ENCODE peak calls at places on chromosomes 3 and 15, in seven cellular contexts. One of them, this sample, is unnamed.

GRCh38 chr3:33317963-33318708 is 40.9 kb downstream of the FBXL2 start:
- DNase-seq in epithelial cell of esophagus: no peak
- DNase-seq in AG09309: no peak
- DNase-seq in astrocyte of the cerebellum: no peak
- DNase-seq in GM23338: no peak
- DNase-seq in uterus: no peak
- DNase-seq in neural crest cell: no peak
- DNase-seq in this sample: no peak

GRCh38 chr3:42052132-42052866 is 38.9 kb upstream of the TRAK1 start:
- DNase-seq in GM23338: no peak
- DNase-seq in epithelial cell of esophagus: peak
- DNase-seq in uterus: no peak
- DNase-seq in neural crest cell: no peak
- DNase-seq in AG09309: no peak
- DNase-seq in astrocyte of the cerebellum: no peak
- DNase-seq in this sample: no peak

GRCh38 chr3:60146121-60146520 is 1096.3 kb upstream of the CFAP20DC start:
- DNase-seq in astrocyte of the cerebellum: no peak
- DNase-seq in epithelial cell of esophagus: no peak
- DNase-seq in AG09309: no peak
- DNase-seq in neural crest cell: no peak
- DNase-seq in GM23338: no peak
- DNase-seq in uterus: no peak
- DNase-seq in this sample: no peak

GRCh38 chr3:37223084-37223975 is 48.9 kb upstream of the LRRFIP2 start:
- DNase-seq in uterus: no peak
- DNase-seq in astrocyte of the cerebellum: no peak
- DNase-seq in neural crest cell: no peak
- DNase-seq in GM23338: no peak
- DNase-seq in epithelial cell of esophagus: no peak
- DNase-seq in AG09309: no peak
- DNase-seq in this sample: no peak

GRCh38 chr15:97992831-97993230 is 32.3 kb downstream of the ARRDC4 start:
- DNase-seq in neural crest cell: no peak
- DNase-seq in GM23338: no peak
- DNase-seq in astrocyte of the cerebellum: no peak
- DNase-seq in epithelial cell of esophagus: no peak
- DNase-seq in AG09309: no peak
- DNase-seq in uterus: no peak
- DNase-seq in this sample: no peak

GRCh38 chr15:66842710-66843441 is 140.8 kb downstream of the SMAD6 start:
- DNase-seq in epithelial cell of esophagus: peak
- DNase-seq in GM23338: peak
- DNase-seq in AG09309: no peak
- DNase-seq in neural crest cell: peak
- DNase-seq in uterus: peak
- DNase-seq in astrocyte of the cerebellum: no peak
- DNase-seq in this sample: peak

GRCh38 chr15:101689901-101690300 is 34.4 kb downstream of the TARS3 start:
- DNase-seq in uterus: no peak
- DNase-seq in astrocyte of the cerebellum: no peak
- DNase-seq in AG09309: no peak
- DNase-seq in epithelial cell of esophagus: peak
- DNase-seq in GM23338: no peak
- DNase-seq in neural crest cell: no peak
- DNase-seq in this sample: no peak

GRCh38 chr3:39126532-39127071 is 19.1 kb downstream of the TTC21A start:
- DNase-seq in uterus: peak
- DNase-seq in neural crest cell: peak
- DNase-seq in AG09309: no peak
- DNase-seq in GM23338: peak
- DNase-seq in astrocyte of the cerebellum: no peak
- DNase-seq in epithelial cell of esophagus: peak
- DNase-seq in this sample: peak

GRCh38 chr3:192819001-192819569 is 91.7 kb upstream of the FGF12 start:
- DNase-seq in AG09309: peak
- DNase-seq in astrocyte of the cerebellum: no peak
- DNase-seq in GM23338: no peak
- DNase-seq in neural crest cell: no peak
- DNase-seq in uterus: peak
- DNase-seq in epithelial cell of esophagus: peak
- DNase-seq in this sample: no peak

GRCh38 chr3:152197451-152197850 is 71.3 kb upstream of the MBNL1 start:
- DNase-seq in neural crest cell: no peak
- DNase-seq in AG09309: peak
- DNase-seq in epithelial cell of esophagus: no peak
- DNase-seq in uterus: no peak
- DNase-seq in GM23338: no peak
- DNase-seq in astrocyte of the cerebellum: no peak
- DNase-seq in this sample: no peak

GRCh38 chr3:12677616-12678015 is 13.7 kb upstream of the RAF1 start:
- DNase-seq in uterus: no peak
- DNase-seq in astrocyte of the cerebellum: no peak
- DNase-seq in AG09309: no peak
- DNase-seq in epithelial cell of esophagus: no peak
- DNase-seq in GM23338: no peak
- DNase-seq in neural crest cell: no peak
- DNase-seq in this sample: no peak

GRCh38 chr3:13492048-13492447 is 11.9 kb downstream of the HDAC11 start:
- DNase-seq in epithelial cell of esophagus: no peak
- DNase-seq in GM23338: no peak
- DNase-seq in AG09309: no peak
- DNase-seq in neural crest cell: no peak
- DNase-seq in astrocyte of the cerebellum: no peak
- DNase-seq in uterus: no peak
- DNase-seq in this sample: no peak

GRCh38 chr3:178257491-178257890 is 278.7 kb upstream of the KCNMB2 start:
- DNase-seq in uterus: no peak
- DNase-seq in astrocyte of the cerebellum: no peak
- DNase-seq in AG09309: no peak
- DNase-seq in epithelial cell of esophagus: no peak
- DNase-seq in neural crest cell: no peak
- DNase-seq in GM23338: no peak
- DNase-seq in this sample: no peak

GRCh38 chr3:119627461-119627860 is 29.8 kb downstream of the PLA1A start:
- DNase-seq in GM23338: peak
- DNase-seq in astrocyte of the cerebellum: no peak
- DNase-seq in epithelial cell of esophagus: no peak
- DNase-seq in neural crest cell: no peak
- DNase-seq in AG09309: no peak
- DNase-seq in uterus: no peak
- DNase-seq in this sample: no peak

GRCh38 chr15:98009169-98009568 is 48.7 kb downstream of the ARRDC4 start:
- DNase-seq in neural crest cell: no peak
- DNase-seq in uterus: no peak
- DNase-seq in AG09309: no peak
- DNase-seq in GM23338: no peak
- DNase-seq in astrocyte of the cerebellum: no peak
- DNase-seq in epithelial cell of esophagus: no peak
- DNase-seq in this sample: no peak

GRCh38 chr15:92930776-92931175 is 30.7 kb downstream of the CHD2 start:
- DNase-seq in GM23338: no peak
- DNase-seq in astrocyte of the cerebellum: peak
- DNase-seq in uterus: no peak
- DNase-seq in epithelial cell of esophagus: peak
- DNase-seq in neural crest cell: no peak
- DNase-seq in AG09309: peak
- DNase-seq in this sample: peak

GRCh38 chr3:52088445-52089367 is 32.3 kb upstream of the DUSP7 start:
- DNase-seq in astrocyte of the cerebellum: no peak
- DNase-seq in GM23338: no peak
- DNase-seq in AG09309: no peak
- DNase-seq in uterus: peak
- DNase-seq in epithelial cell of esophagus: no peak
- DNase-seq in neural crest cell: peak
- DNase-seq in this sample: no peak

GRCh38 chr15:35755237-35755802 is 209.4 kb upstream of the DPH6 start:
- DNase-seq in astrocyte of the cerebellum: no peak
- DNase-seq in AG09309: peak
- DNase-seq in uterus: no peak
- DNase-seq in GM23338: no peak
- DNase-seq in neural crest cell: no peak
- DNase-seq in epithelial cell of esophagus: no peak
- DNase-seq in this sample: no peak

GRCh38 chr15:98035134-98035533 is 74.6 kb downstream of the ARRDC4 start:
- DNase-seq in uterus: no peak
- DNase-seq in astrocyte of the cerebellum: no peak
- DNase-seq in neural crest cell: no peak
- DNase-seq in GM23338: no peak
- DNase-seq in epithelial cell of esophagus: peak
- DNase-seq in AG09309: no peak
- DNase-seq in this sample: no peak

GRCh38 chr3:167887096-167887495 is 151.6 kb downstream of the SERPINI1 start:
- DNase-seq in AG09309: peak
- DNase-seq in astrocyte of the cerebellum: no peak
- DNase-seq in uterus: no peak
- DNase-seq in epithelial cell of esophagus: peak
- DNase-seq in neural crest cell: no peak
- DNase-seq in GM23338: no peak
- DNase-seq in this sample: no peak

GRCh38 chr3:127097009-127097350 is 96.0 kb upstream of the PRR23E start:
- DNase-seq in GM23338: no peak
- DNase-seq in neural crest cell: no peak
- DNase-seq in AG09309: no peak
- DNase-seq in epithelial cell of esophagus: no peak
- DNase-seq in astrocyte of the cerebellum: no peak
- DNase-seq in uterus: no peak
- DNase-seq in this sample: no peak

GRCh38 chr3:14853280-14853956 is 34.7 kb downstream of the FGD5 start:
- DNase-seq in epithelial cell of esophagus: no peak
- DNase-seq in uterus: peak
- DNase-seq in GM23338: peak
- DNase-seq in AG09309: no peak
- DNase-seq in neural crest cell: no peak
- DNase-seq in astrocyte of the cerebellum: no peak
- DNase-seq in this sample: no peak

GRCh38 chr3:14861451-14862302 is 42.9 kb downstream of the FGD5 start:
- DNase-seq in GM23338: no peak
- DNase-seq in epithelial cell of esophagus: no peak
- DNase-seq in neural crest cell: no peak
- DNase-seq in astrocyte of the cerebellum: no peak
- DNase-seq in uterus: no peak
- DNase-seq in AG09309: no peak
- DNase-seq in this sample: no peak

GRCh38 chr3:14858105-14858504 is 39.3 kb downstream of the FGD5 start:
- DNase-seq in AG09309: no peak
- DNase-seq in astrocyte of the cerebellum: no peak
- DNase-seq in GM23338: no peak
- DNase-seq in epithelial cell of esophagus: no peak
- DNase-seq in uterus: no peak
- DNase-seq in neural crest cell: no peak
- DNase-seq in this sample: no peak

GRCh38 chr3:14861031-14861430 is 42.3 kb downstream of the FGD5 start:
- DNase-seq in uterus: no peak
- DNase-seq in epithelial cell of esophagus: no peak
- DNase-seq in GM23338: no peak
- DNase-seq in AG09309: no peak
- DNase-seq in astrocyte of the cerebellum: no peak
- DNase-seq in neural crest cell: no peak
- DNase-seq in this sample: no peak

GRCh38 chr3:14857506-14857905 is 38.7 kb downstream of the FGD5 start:
- DNase-seq in GM23338: peak
- DNase-seq in astrocyte of the cerebellum: no peak
- DNase-seq in AG09309: no peak
- DNase-seq in epithelial cell of esophagus: no peak
- DNase-seq in uterus: no peak
- DNase-seq in neural crest cell: no peak
- DNase-seq in this sample: no peak
- TF ChIP-seq CTCF in GM23338: peak
- TF ChIP-seq CTCF in astrocyte of the cerebellum: no peak
- TF ChIP-seq CTCF in AG09309: no peak
- TF ChIP-seq CTCF in epithelial cell of esophagus: no peak
- TF ChIP-seq CTCF in uterus: no peak
- TF ChIP-seq CTCF in neural crest cell: no peak
- TF ChIP-seq CTCF in this sample: no peak

DNA sequence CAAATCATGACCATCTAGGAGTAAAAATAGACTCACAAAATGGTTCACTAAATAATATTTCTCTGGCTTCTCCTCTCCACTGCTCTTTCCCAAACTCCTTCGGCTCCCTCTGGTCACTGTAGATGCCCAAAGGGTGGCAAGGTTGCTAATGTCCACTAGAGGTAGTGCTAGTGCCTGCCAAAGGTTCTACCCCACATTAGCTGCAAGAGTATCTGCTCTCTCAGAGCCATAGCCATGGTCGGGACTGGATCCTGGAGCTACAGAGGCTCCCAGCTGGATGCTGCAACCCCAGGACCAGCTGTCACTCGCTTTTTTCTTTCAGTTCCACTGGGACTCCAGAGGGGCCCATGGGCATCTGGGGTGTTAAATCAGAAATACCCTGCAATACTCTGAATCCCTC is 8.5 kb downstream of the HTR3D start:
- DNase-seq in uterus: no peak
- DNase-seq in GM23338: peak
- DNase-seq in AG09309: peak
- DNase-seq in neural crest cell: no peak
- DNase-seq in astrocyte of the cerebellum: no peak
- DNase-seq in epithelial cell of esophagus: peak
- DNase-seq in this sample: no peak
- TF ChIP-seq CTCF in uterus: no peak
- TF ChIP-seq CTCF in GM23338: peak
- TF ChIP-seq CTCF in AG09309: peak
- TF ChIP-seq CTCF in neural crest cell: peak
- TF ChIP-seq CTCF in astrocyte of the cerebellum: peak
- TF ChIP-seq CTCF in epithelial cell of esophagus: no peak
- TF ChIP-seq CTCF in this sample: peak

GRCh38 chr3:143348486-143349327 is 229.1 kb downstream of the CHST2 start:
- DNase-seq in uterus: no peak
- DNase-seq in AG09309: no peak
- DNase-seq in neural crest cell: no peak
- DNase-seq in astrocyte of the cerebellum: no peak
- DNase-seq in GM23338: no peak
- DNase-seq in epithelial cell of esophagus: no peak
- DNase-seq in this sample: no peak
- TF ChIP-seq CTCF in uterus: no peak
- TF ChIP-seq CTCF in AG09309: peak
- TF ChIP-seq CTCF in neural crest cell: no peak
- TF ChIP-seq CTCF in astrocyte of the cerebellum: peak
- TF ChIP-seq CTCF in GM23338: no peak
- TF ChIP-seq CTCF in epithelial cell of esophagus: no peak
- TF ChIP-seq CTCF in this sample: peak

GRCh38 chr3:129617381-129618185 is 11.1 kb upstream of the PLXND1 start:
- DNase-seq in uterus: no peak
- DNase-seq in GM23338: no peak
- DNase-seq in AG09309: no peak
- DNase-seq in neural crest cell: no peak
- DNase-seq in astrocyte of the cerebellum: no peak
- DNase-seq in epithelial cell of esophagus: no peak
- DNase-seq in this sample: no peak

GRCh38 chr3:129616713-129617112 is 10.2 kb upstream of the PLXND1 start:
- DNase-seq in uterus: peak
- DNase-seq in epithelial cell of esophagus: peak
- DNase-seq in neural crest cell: no peak
- DNase-seq in GM23338: no peak
- DNase-seq in AG09309: no peak
- DNase-seq in astrocyte of the cerebellum: no peak
- DNase-seq in this sample: no peak

GRCh38 chr3:129614927-129615363 is 8.5 kb upstream of the PLXND1 start:
- DNase-seq in uterus: no peak
- DNase-seq in epithelial cell of esophagus: no peak
- DNase-seq in astrocyte of the cerebellum: no peak
- DNase-seq in AG09309: no peak
- DNase-seq in GM23338: no peak
- DNase-seq in neural crest cell: no peak
- DNase-seq in this sample: no peak

GRCh38 chr3:129615751-129616281 is 9.3 kb upstream of the PLXND1 start:
- DNase-seq in uterus: no peak
- DNase-seq in epithelial cell of esophagus: no peak
- DNase-seq in neural crest cell: no peak
- DNase-seq in astrocyte of the cerebellum: no peak
- DNase-seq in GM23338: no peak
- DNase-seq in AG09309: no peak
- DNase-seq in this sample: no peak

GRCh38 chr3:129616291-129616690 is 9.8 kb upstream of the PLXND1 start:
- DNase-seq in neural crest cell: no peak
- DNase-seq in uterus: no peak
- DNase-seq in AG09309: no peak
- DNase-seq in GM23338: no peak
- DNase-seq in astrocyte of the cerebellum: no peak
- DNase-seq in epithelial cell of esophagus: no peak
- DNase-seq in this sample: no peak
- TF ChIP-seq CTCF in neural crest cell: no peak
- TF ChIP-seq CTCF in uterus: no peak
- TF ChIP-seq CTCF in AG09309: no peak
- TF ChIP-seq CTCF in GM23338: no peak
- TF ChIP-seq CTCF in astrocyte of the cerebellum: no peak
- TF ChIP-seq CTCF in epithelial cell of esophagus: no peak
- TF ChIP-seq CTCF in this sample: no peak

This sample was measured in retinal pigment epithelial cell.